ENCODE peak calls at places on chromosome 13, in ten cellular contexts. N, A, S, T, I, W, L, M, J and V are unnamed samples.

GRCh38 chr13:38947049-38947448 is 43.6 kb downstream of the STOML3 start:
- DNase-seq in N (no peak), A (no peak), S (no peak), T (no peak), I (no peak), W (no peak), L (no peak), M (no peak), J (no peak), V (no peak)

GRCh38 chr13:21987793-21988192 is 316.9 kb downstream of the FGF9 start:
- DNase-seq in N (no peak), A (no peak), S (no peak), T (no peak), I (no peak), W (no peak), L (no peak), M (no peak), J (no peak), V (no peak)

GRCh38 chr13:76732367-76732766 is 153.8 kb downstream of the KCTD12 start:
- DNase-seq in N (no peak), A (no peak), S (no peak), T (no peak), I (no peak), W (no peak), L (no peak), M (no peak), J (no peak), V (no peak)

GRCh38 chr13:107812013-107812412 is 403.3 kb downstream of the LIG4 start:
- DNase-seq in N (no peak), A (no peak), S (no peak), T (no peak), I (no peak), W (no peak), L (no peak), M (no peak), J (no peak), V (no peak)

GRCh38 chr13:41546372-41547252 is 89.3 kb downstream of the RGCC start:
- DNase-seq in N (no peak), A (peak; percentile 98), S (peak; percentile 71), T (no peak), I (no peak), W (no peak), L (no peak), M (no peak), J (no peak), V (no peak)

GRCh38 chr13:69243366-69243765 is 864.3 kb upstream of the ATXN8OS start:
- DNase-seq in N (no peak), A (peak; percentile 51), S (peak; percentile 5), T (no peak), I (no peak), W (no peak), L (no peak), M (no peak), J (no peak), V (no peak)

GRCh38 chr13:77701305-77701704 is 3.8 kb downstream of the SLAIN1 start:
- DNase-seq in N (no peak), A (no peak), S (peak; percentile 25), T (no peak), I (no peak), W (no peak), L (no peak), M (no peak), J (no peak), V (no peak)

GRCh38 chr13:79398915-79399314 is 7.1 kb downstream of the RBM26 start:
- DNase-seq in N (no peak), A (no peak), S (peak; percentile 33), T (no peak), I (no peak), W (no peak), L (no peak), M (no peak), J (no peak), V (no peak)

GRCh38 chr13:99408703-99409000 is 92.6 kb upstream of the TM9SF2 start:
- DNase-seq in N (no peak), A (no peak), S (no peak), T (no peak), I (no peak), W (no peak), L (no peak), M (no peak), J (no peak), V (no peak)
- H3K27me3 ChIP-seq in N (no peaks in the 10 kb centered on the region), A (no peaks in the 10 kb centered on the region), S (no peaks in the 10 kb centered on the region), T (no peaks in the 10 kb centered on the region), I (no peaks in the 10 kb centered on the region), W (no peaks in the 10 kb centered on the region), L (no peaks in the 10 kb centered on the region), M (peaks cover 24% of the 10 kb centered on the region), J (no peaks in the 10 kb centered on the region), V (no peaks in the 10 kb centered on the region)

DNA sequence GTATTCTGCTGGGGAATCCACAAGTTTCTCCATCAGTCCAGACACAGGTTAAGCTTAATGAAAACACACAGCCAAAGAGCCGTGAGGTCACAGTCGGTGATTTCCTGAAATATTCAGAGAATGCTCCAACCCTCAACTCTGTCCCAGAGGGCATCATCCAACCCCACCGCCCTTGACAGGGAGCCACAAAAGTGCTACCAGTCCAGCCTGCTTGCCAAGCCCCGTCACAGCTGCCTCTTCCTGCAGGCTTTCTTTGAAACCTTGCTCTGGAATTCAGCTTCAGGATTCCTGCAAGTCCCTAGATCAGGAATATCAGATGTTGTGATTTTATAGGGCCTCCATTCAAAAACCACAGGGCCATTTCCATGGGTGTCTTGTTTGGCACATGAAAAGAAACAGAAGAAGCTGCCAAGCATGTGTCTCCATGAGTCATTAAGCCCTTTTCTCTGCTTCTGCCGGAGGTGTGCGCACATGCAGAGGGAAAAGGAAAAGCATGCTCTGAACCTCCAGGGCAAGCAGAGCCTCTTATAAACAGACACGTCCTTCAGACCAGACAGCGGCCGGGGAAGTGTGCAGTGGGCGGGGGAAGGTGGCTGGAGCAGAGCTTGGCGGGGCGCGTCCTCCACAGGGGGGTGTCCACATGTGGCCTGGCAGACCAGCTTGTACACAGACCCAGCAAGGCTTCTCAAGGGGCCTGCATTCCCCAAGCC is 164.7 kb downstream of the KATNAL1 start:
- DNase-seq in N (peak; percentile 84), A (peak; percentile 92), S (peak; percentile 90), T (no peak), I (no peak), W (peak; percentile 34), L (peak; percentile 57), M (no peak), J (peak; percentile 28), V (no peak)
- H3K4me3 ChIP-seq in N (no peak overlapping the region), A (no peak overlapping the region), S (no peak overlapping the region), T (no peak overlapping the region), I (no peak overlapping the region), W (no peak overlapping the region), L (no peak overlapping the region), M (no peak overlapping the region), J (no peak overlapping the region), V (no peak overlapping the region)

GRCh38 chr13:112931028-112931934 is 37.7 kb upstream of the MCF2L start:
- DNase-seq in N (peak; percentile 81), A (peak; percentile 82), S (peak; percentile 80), T (no peak), I (no peak), W (peak; percentile 57), L (no peak), M (no peak), J (peak; percentile 74), V (peak; percentile 52)

GRCh38 chr13:112930192-112930591 is 38.8 kb upstream of the MCF2L start:
- DNase-seq in N (no peak), A (no peak), S (no peak), T (no peak), I (no peak), W (no peak), L (no peak), M (no peak), J (no peak), V (no peak)

GRCh38 chr13:112928020-112928931 is 40.7 kb upstream of the MCF2L start:
- DNase-seq in N (no peak), A (no peak), S (no peak), T (no peak), I (no peak), W (no peak), L (no peak), M (no peak), J (no peak), V (no peak)

GRCh38 chr13:112928958-112929777 is 39.8 kb upstream of the MCF2L start:
- DNase-seq in N (peak; percentile 79), A (peak; percentile 51), S (no peak), T (no peak), I (no peak), W (peak; percentile 66), L (no peak), M (no peak), J (no peak), V (no peak)

DNA sequence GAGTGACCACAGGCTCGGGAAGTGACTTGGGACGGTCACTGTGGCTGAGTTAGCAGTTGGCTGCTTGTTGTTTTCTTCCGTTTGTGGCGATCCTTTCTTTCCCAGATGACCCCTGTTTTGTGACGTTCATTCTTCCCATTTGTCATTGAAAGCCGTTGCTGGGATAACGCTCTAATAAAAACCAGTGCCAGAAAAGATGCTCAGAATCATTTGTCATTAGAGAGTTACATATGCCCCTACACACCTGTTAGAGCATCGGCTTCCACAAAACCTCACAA is 39.3 kb upstream of the MCF2L start:
- DNase-seq in N (no peak), A (no peak), S (no peak), T (no peak), I (no peak), W (no peak), L (no peak), M (no peak), J (no peak), V (no peak)
- H3K4me1 ChIP-seq in N (peaks cover 25% of the 10 kb centered on the region), A (peaks cover 19% of the 10 kb centered on the region), S (peaks cover 5% of the 10 kb centered on the region), T (no peaks in the 10 kb centered on the region), I (no peaks in the 10 kb centered on the region), W (peaks cover 3% of the 10 kb centered on the region), L (no peaks in the 10 kb centered on the region), M (peaks cover 29% of the 10 kb centered on the region), J (no peaks in the 10 kb centered on the region), V (peaks cover 2% of the 10 kb centered on the region)

GRCh38 chr13:27770809-27771208 is 21.5 kb upstream of the GSX1 start:
- DNase-seq in N (peak; percentile 70), A (peak; percentile 53), S (peak; percentile 56), T (no peak), I (no peak), W (peak; percentile 36), L (no peak), M (no peak), J (peak; percentile 69), V (no peak)

GRCh38 chr13:27774169-27774568 is 18.1 kb upstream of the GSX1 start:
- DNase-seq in N (no peak), A (no peak), S (no peak), T (no peak), I (no peak), W (no peak), L (no peak), M (no peak), J (no peak), V (no peak)

GRCh38 chr13:27774651-27775050 is 17.6 kb upstream of the GSX1 start:
- DNase-seq in N (no peak), A (no peak), S (no peak), T (no peak), I (no peak), W (no peak), L (no peak), M (no peak), J (no peak), V (no peak)

GRCh38 chr13:27772651-27773425 is 19.4 kb upstream of the GSX1 start:
- DNase-seq in N (no peak), A (peak; percentile 86), S (no peak), T (no peak), I (no peak), W (no peak), L (no peak), M (no peak), J (no peak), V (no peak)

DNA sequence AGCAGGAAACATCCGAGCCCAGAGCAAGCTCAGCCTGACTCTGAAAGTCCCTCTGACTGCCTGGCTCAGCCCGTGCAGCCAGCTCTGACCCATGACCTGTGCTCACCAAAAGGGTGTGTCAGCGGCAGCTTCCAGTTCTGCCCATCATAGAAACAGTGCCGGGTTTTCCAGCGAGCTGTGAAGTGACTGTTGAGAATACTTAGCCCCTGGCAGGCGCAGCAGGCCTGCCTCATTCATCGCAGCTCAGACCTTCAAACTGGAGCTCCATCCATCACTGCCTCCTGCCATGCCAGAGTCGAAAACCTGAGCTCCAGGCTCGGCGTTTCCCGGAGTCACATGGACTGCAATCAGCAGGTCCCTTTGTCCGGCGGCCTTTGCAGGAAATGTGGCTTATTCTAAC is 16.3 kb upstream of the GSX1 start:
- DNase-seq in N (no peak), A (no peak), S (peak; percentile 58), T (no peak), I (no peak), W (no peak), L (no peak), M (no peak), J (peak; percentile 52), V (no peak)
- H3K27me3 ChIP-seq in N (no peaks in the 10 kb centered on the region), A (peaks cover 10% of the 10 kb centered on the region), S (peaks cover 8% of the 10 kb centered on the region), T (peaks cover 8% of the 10 kb centered on the region), I (no peaks in the 10 kb centered on the region), W (peaks cover 51% of the 10 kb centered on the region), L (no peaks in the 10 kb centered on the region), M (peaks cover 94% of the 10 kb centered on the region), J (peaks cover 24% of the 10 kb centered on the region), V (no peaks in the 10 kb centered on the region)